ENCODE peak calls at places on chromosome 4, in nine cellular contexts. N is ACHN; G is NB4; D is ELR; Q is stimulated activated naive CD4-positive, alpha-beta T cell; B is fibroblast of pulmonary artery; K is RKO; R is iPS-NIHi11; T is CD8-positive, alpha-beta memory T cell. X is an unnamed sample.

GRCh38 chr4:81085979-81086378 is 55.5 kb downstream of the BMP3 start:
- DNase-seq in N (no peak), G (no peak), D (no peak), Q (no peak), B (no peak), K (no peak), R (no peak), T (no peak), X (no peak)

GRCh38 chr4:42237010-42237409 is 84.6 kb upstream of the BEND4 start:
- DNase-seq in N (no peak), G (no peak), D (no peak), Q (no peak), B (no peak), K (no peak), R (no peak), T (no peak), X (no peak)

GRCh38 chr4:104989363-104989762 is 157.3 kb upstream of the TET2 start:
- DNase-seq in N (no peak), G (no peak), D (no peak), Q (no peak), B (peak; percentile 45), K (peak; percentile 20), R (peak; percentile 9), T (no peak), X (no peak)

GRCh38 chr4:128329638-128330037 is 42.0 kb upstream of the PGRMC2 start:
- DNase-seq in N (no peak), G (no peak), D (no peak), Q (no peak), B (no peak), K (no peak), R (no peak), T (no peak), X (no peak)

GRCh38 chr4:13543091-13543581 is 1.2 kb downstream of the NKX3-2 start:
- DNase-seq in N (no peak), G (no peak), D (no peak), Q (no peak), B (no peak), K (no peak), R (no peak), T (no peak), X (no peak)

GRCh38 chr4:108166038-108166437 is 2.7 kb downstream of the LEF1 start:
- DNase-seq in N (no peak), G (no peak), D (no peak), Q (peak; percentile 67), B (no peak), K (peak; percentile 34), R (no peak), T (no peak), X (no peak)

GRCh38 chr4:11471613-11472012 is 42.9 kb upstream of the HS3ST1 start:
- DNase-seq in N (no peak), G (peak; percentile 66), D (no peak), Q (peak; percentile 77), B (peak; percentile 29), K (no peak), R (no peak), T (peak; percentile 29), X (peak; percentile 27)

GRCh38 chr4:47913328-47913727 is 1.1 kb downstream of the NFXL1 start:
- DNase-seq in N (peak; percentile 14), G (peak; percentile 23), D (peak; percentile 44), Q (no peak), B (no peak), K (peak; percentile 75), R (no peak), T (no peak), X (no peak)

GRCh38 chr4:2289955-2290333 is 28.0 kb upstream of the MXD4 start:
- DNase-seq in N (no peak), G (no peak), D (no peak), Q (no peak), B (no peak), K (no peak), R (no peak), T (no peak), X (no peak)

GRCh38 chr4:25466966-25467697 is 90.1 kb downstream of the ANAPC4 start:
- DNase-seq in N (no peak), G (no peak), D (no peak), Q (no peak), B (peak; percentile 42), K (no peak), R (no peak), T (no peak), X (no peak)